ENCODE peak calls at places on chromosomes 13 and 19, in six cellular contexts. One of them, this sample, is unnamed.

GRCh38 chr13:110323172-110323851 is 16.2 kb downstream of the COL4A2 start:
- DNase-seq in heart left ventricle: no peak
- DNase-seq in endothelial cell of umbilical vein: no peak
- DNase-seq in breast epithelium: no peak
- DNase-seq in stomach: no peak
- DNase-seq in body of pancreas: no peak
- DNase-seq in this sample: no peak

GRCh38 chr19:410243-410781 is 1.4 kb upstream of the C2CD4C start:
- DNase-seq in stomach: no peak
- DNase-seq in endothelial cell of umbilical vein: no peak
- DNase-seq in heart left ventricle: peak; percentile 21
- DNase-seq in body of pancreas: peak; percentile 50
- DNase-seq in breast epithelium: peak; percentile 40
- DNase-seq in this sample: no peak

GRCh38 chr19:58555920-58556632 is 1.2 kb upstream of the CHMP2A start:
- DNase-seq in heart left ventricle: peak; percentile 29
- DNase-seq in breast epithelium: no peak
- DNase-seq in stomach: no peak
- DNase-seq in body of pancreas: peak; percentile 18
- DNase-seq in endothelial cell of umbilical vein: no peak
- DNase-seq in this sample: no peak

GRCh38 chr19:16273005-16273404 is 51.6 kb upstream of the KLF2 start:
- DNase-seq in body of pancreas: no peak
- DNase-seq in endothelial cell of umbilical vein: no peak
- DNase-seq in breast epithelium: no peak
- DNase-seq in stomach: no peak
- DNase-seq in heart left ventricle: peak; percentile 49
- DNase-seq in this sample: peak; percentile 56

GRCh38 chr19:10836478-10837325 is 690 bp upstream of the TMED1 start:
- DNase-seq in endothelial cell of umbilical vein: no peak
- DNase-seq in body of pancreas: peak; percentile 85
- DNase-seq in heart left ventricle: peak; percentile 93
- DNase-seq in stomach: peak; percentile 82
- DNase-seq in breast epithelium: peak; percentile 76
- DNase-seq in this sample: peak; percentile 92

GRCh38 chr19:800360-801029 is 3.2 kb downstream of the PTBP1 start:
- DNase-seq in stomach: peak; percentile 69
- DNase-seq in body of pancreas: peak; percentile 70
- DNase-seq in endothelial cell of umbilical vein: peak; percentile 23
- DNase-seq in heart left ventricle: no peak
- DNase-seq in breast epithelium: peak; percentile 88
- DNase-seq in this sample: peak; percentile 68

GRCh38 chr13:112260108-112261055 is 115.8 kb upstream of the SPACA7 start:
- DNase-seq in endothelial cell of umbilical vein: no peak
- DNase-seq in stomach: no peak
- DNase-seq in body of pancreas: no peak
- DNase-seq in heart left ventricle: no peak
- DNase-seq in breast epithelium: no peak
- DNase-seq in this sample: no peak

GRCh38 chr13:110856941-110857835 is 57.7 kb downstream of the ANKRD10 start:
- DNase-seq in body of pancreas: no peak
- DNase-seq in stomach: no peak
- DNase-seq in heart left ventricle: no peak
- DNase-seq in endothelial cell of umbilical vein: no peak
- DNase-seq in breast epithelium: no peak
- DNase-seq in this sample: no peak

GRCh38 chr19:52789440-52789839 is 2.8 kb upstream of the ZNF600 start:
- DNase-seq in breast epithelium: no peak
- DNase-seq in body of pancreas: no peak
- DNase-seq in endothelial cell of umbilical vein: no peak
- DNase-seq in heart left ventricle: no peak
- DNase-seq in stomach: no peak
- DNase-seq in this sample: no peak

GRCh38 chr19:45955905-45956608 is 17.6 kb downstream of the NOVA2 start:
- DNase-seq in body of pancreas: peak; percentile 14
- DNase-seq in endothelial cell of umbilical vein: peak; percentile 99
- DNase-seq in stomach: no peak
- DNase-seq in breast epithelium: no peak
- DNase-seq in heart left ventricle: peak; percentile 76
- DNase-seq in this sample: no peak

GRCh38 chr13:28037399-28037798 is 48.9 kb upstream of the URAD start:
- DNase-seq in stomach: no peak
- DNase-seq in heart left ventricle: no peak
- DNase-seq in endothelial cell of umbilical vein: no peak
- DNase-seq in body of pancreas: no peak
- DNase-seq in breast epithelium: no peak
- DNase-seq in this sample: no peak

GRCh38 chr19:14406645-14407331 is 12.4 kb downstream of the DDX39A start:
- DNase-seq in breast epithelium: no peak
- DNase-seq in stomach: no peak
- DNase-seq in heart left ventricle: no peak
- DNase-seq in body of pancreas: no peak
- DNase-seq in endothelial cell of umbilical vein: no peak
- DNase-seq in this sample: no peak

GRCh38 chr13:42680748-42681147 is 100.6 kb upstream of the FAM216B start:
- DNase-seq in body of pancreas: no peak
- DNase-seq in stomach: no peak
- DNase-seq in heart left ventricle: no peak
- DNase-seq in endothelial cell of umbilical vein: no peak
- DNase-seq in breast epithelium: no peak
- DNase-seq in this sample: no peak

GRCh38 chr13:98189841-98190505 is 12.9 kb upstream of the RNF113B start:
- DNase-seq in endothelial cell of umbilical vein: peak; percentile 23
- DNase-seq in stomach: no peak
- DNase-seq in heart left ventricle: peak; percentile 49
- DNase-seq in breast epithelium: no peak
- DNase-seq in body of pancreas: peak; percentile 39
- DNase-seq in this sample: peak; percentile 75

GRCh38 chr13:101457176-101457575 is 4.7 kb downstream of the ITGBL1 start:
- DNase-seq in breast epithelium: no peak
- DNase-seq in heart left ventricle: no peak
- DNase-seq in body of pancreas: no peak
- DNase-seq in endothelial cell of umbilical vein: no peak
- DNase-seq in stomach: no peak
- DNase-seq in this sample: no peak

GRCh38 chr13:98686281-98686680 is 66.2 kb downstream of the SLC15A1 start:
- DNase-seq in stomach: no peak
- DNase-seq in body of pancreas: no peak
- DNase-seq in heart left ventricle: no peak
- DNase-seq in breast epithelium: no peak
- DNase-seq in endothelial cell of umbilical vein: no peak
- DNase-seq in this sample: no peak

GRCh38 chr19:17376935-17377600 is at the start of gene PLVAP:
- DNase-seq in heart left ventricle: peak; percentile 40
- DNase-seq in stomach: no peak
- DNase-seq in body of pancreas: peak; percentile 33
- DNase-seq in breast epithelium: no peak
- DNase-seq in endothelial cell of umbilical vein: peak; percentile 69
- DNase-seq in this sample: no peak

GRCh38 chr13:30743319-30744055 is 8.1 kb downstream of the ALOX5AP start:
- DNase-seq in breast epithelium: no peak
- DNase-seq in endothelial cell of umbilical vein: peak; percentile 89
- DNase-seq in stomach: peak; percentile 29
- DNase-seq in heart left ventricle: peak; percentile 48
- DNase-seq in body of pancreas: peak; percentile 12
- DNase-seq in this sample: peak; percentile 71

GRCh38 chr13:110869231-110869804 is 45.6 kb downstream of the ANKRD10 start:
- DNase-seq in stomach: no peak
- DNase-seq in body of pancreas: no peak
- DNase-seq in breast epithelium: no peak
- DNase-seq in endothelial cell of umbilical vein: no peak
- DNase-seq in heart left ventricle: no peak
- DNase-seq in this sample: peak; percentile 54

GRCh38 chr19:38693380-38694223 is 46.2 kb downstream of the ACTN4 start:
- DNase-seq in heart left ventricle: no peak
- DNase-seq in body of pancreas: peak; percentile 57
- DNase-seq in breast epithelium: no peak
- DNase-seq in endothelial cell of umbilical vein: peak; percentile 85
- DNase-seq in stomach: no peak
- DNase-seq in this sample: no peak

GRCh38 chr13:24392972-24393371 is 83.6 kb downstream of the C1QTNF9 start:
- DNase-seq in endothelial cell of umbilical vein: no peak
- DNase-seq in heart left ventricle: no peak
- DNase-seq in breast epithelium: no peak
- DNase-seq in body of pancreas: no peak
- DNase-seq in stomach: no peak
- DNase-seq in this sample: no peak

GRCh38 chr19:6222884-6223283 is 56.9 kb downstream of the MLLT1 start:
- DNase-seq in stomach: no peak
- DNase-seq in endothelial cell of umbilical vein: no peak
- DNase-seq in breast epithelium: no peak
- DNase-seq in heart left ventricle: no peak
- DNase-seq in body of pancreas: no peak
- DNase-seq in this sample: no peak

GRCh38 chr19:10260141-10260584 is 8.1 kb downstream of the MRPL4 start:
- DNase-seq in stomach: peak; percentile 44
- DNase-seq in body of pancreas: no peak
- DNase-seq in breast epithelium: no peak
- DNase-seq in heart left ventricle: no peak
- DNase-seq in endothelial cell of umbilical vein: no peak
- DNase-seq in this sample: no peak

GRCh38 chr19:3670258-3670795 is 29.9 kb downstream of the PIP5K1C start:
- DNase-seq in heart left ventricle: peak; percentile 84
- DNase-seq in breast epithelium: peak; percentile 65
- DNase-seq in stomach: peak; percentile 31
- DNase-seq in endothelial cell of umbilical vein: peak; percentile 85
- DNase-seq in body of pancreas: peak; percentile 35
- DNase-seq in this sample: peak; percentile 76
- TF ChIP-seq POLR2A in heart left ventricle: no peak
- TF ChIP-seq POLR2A in breast epithelium: peak; percentile 33
- TF ChIP-seq POLR2A in stomach: no peak
- TF ChIP-seq POLR2A in endothelial cell of umbilical vein: peak; percentile 49
- TF ChIP-seq POLR2A in body of pancreas: peak; percentile 24
- TF ChIP-seq POLR2A in this sample: peak; percentile 66

GRCh38 chr19:53877361-53877766 is 4.6 kb upstream of the PRKCG start:
- DNase-seq in endothelial cell of umbilical vein: no peak
- DNase-seq in body of pancreas: no peak
- DNase-seq in heart left ventricle: no peak
- DNase-seq in stomach: no peak
- DNase-seq in breast epithelium: no peak
- DNase-seq in this sample: no peak
- H3K27ac ChIP-seq in endothelial cell of umbilical vein: no peak overlapping the region
- H3K27ac ChIP-seq in body of pancreas: no peak overlapping the region
- H3K27ac ChIP-seq in heart left ventricle: no peak overlapping the region
- H3K27ac ChIP-seq in stomach: no peak overlapping the region
- H3K27ac ChIP-seq in breast epithelium: no peak overlapping the region
- H3K27ac ChIP-seq in this sample: no peak overlapping the region

GRCh38 chr19:18636969-18637629 is at the start of gene KLHL26:
- DNase-seq in body of pancreas: no peak
- DNase-seq in stomach: no peak
- DNase-seq in breast epithelium: no peak
- DNase-seq in endothelial cell of umbilical vein: no peak
- DNase-seq in heart left ventricle: no peak
- DNase-seq in this sample: no peak

GRCh38 chr19:18639706-18640105 is 2.9 kb downstream of the KLHL26 start:
- DNase-seq in body of pancreas: no peak
- DNase-seq in breast epithelium: no peak
- DNase-seq in heart left ventricle: no peak
- DNase-seq in endothelial cell of umbilical vein: no peak
- DNase-seq in stomach: no peak
- DNase-seq in this sample: no peak

GRCh38 chr19:18636183-18636968 is 452 bp upstream of the KLHL26 start:
- DNase-seq in heart left ventricle: peak; percentile 97
- DNase-seq in body of pancreas: peak; percentile 99
- DNase-seq in breast epithelium: peak; percentile 99
- DNase-seq in endothelial cell of umbilical vein: peak; percentile 96
- DNase-seq in stomach: peak; percentile 99
- DNase-seq in this sample: peak; percentile 98

GRCh38 chr19:18635831-18636182 is 1.0 kb upstream of the KLHL26 start:
- DNase-seq in breast epithelium: no peak
- DNase-seq in endothelial cell of umbilical vein: no peak
- DNase-seq in body of pancreas: no peak
- DNase-seq in heart left ventricle: no peak
- DNase-seq in stomach: no peak
- DNase-seq in this sample: no peak

GRCh38 chr19:18637644-18638630 is 1.1 kb downstream of the KLHL26 start:
- DNase-seq in heart left ventricle: no peak
- DNase-seq in body of pancreas: peak; percentile 86
- DNase-seq in breast epithelium: no peak
- DNase-seq in endothelial cell of umbilical vein: no peak
- DNase-seq in stomach: peak; percentile 73
- DNase-seq in this sample: no peak
- TF ChIP-seq POLR2A in heart left ventricle: no peak
- TF ChIP-seq POLR2A in body of pancreas: no peak
- TF ChIP-seq POLR2A in breast epithelium: no peak
- TF ChIP-seq POLR2A in endothelial cell of umbilical vein: no peak
- TF ChIP-seq POLR2A in stomach: no peak
- TF ChIP-seq POLR2A in this sample: no peak

DNA sequence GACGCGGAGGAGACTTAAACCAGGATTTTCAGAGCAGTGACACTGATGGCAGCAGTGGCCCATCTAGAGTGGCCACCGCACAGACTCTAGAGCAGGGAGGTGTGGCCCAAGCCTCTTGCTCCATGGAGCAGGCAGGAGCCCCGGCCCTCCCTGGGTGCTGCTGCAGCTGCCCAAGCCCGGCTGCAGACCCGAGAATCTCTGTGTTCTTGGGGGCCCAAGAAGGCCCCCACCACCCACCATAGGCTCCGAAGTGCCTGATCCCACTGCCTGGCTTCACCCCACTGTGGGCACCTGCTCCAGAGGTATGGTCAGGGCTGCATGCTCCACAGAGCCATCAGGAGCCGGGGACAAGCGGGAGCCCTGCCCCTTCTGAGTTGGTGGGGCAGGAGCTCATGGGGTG is 36.1 kb downstream of the CEP89 start:
- DNase-seq in heart left ventricle: no peak
- DNase-seq in breast epithelium: no peak
- DNase-seq in endothelial cell of umbilical vein: no peak
- DNase-seq in body of pancreas: no peak
- DNase-seq in stomach: no peak
- DNase-seq in this sample: no peak
- H3K27ac ChIP-seq in heart left ventricle: no peak overlapping the region
- H3K27ac ChIP-seq in breast epithelium: no peak overlapping the region
- H3K27ac ChIP-seq in endothelial cell of umbilical vein: no peak overlapping the region
- H3K27ac ChIP-seq in body of pancreas: no peak overlapping the region
- H3K27ac ChIP-seq in stomach: no peak overlapping the region
- H3K27ac ChIP-seq in this sample: no peak overlapping the region

This sample was measured in testis.